ENCODE peak calls at places on chromosomes 6 and 20, in six cellular contexts. M, F, W, T, C and Z are unnamed samples.
A peak's percentile ranks its signal among the peaks of the same experiment; 100 is the strongest.

GRCh38 chr6:119484598-119484997 is 135.0 kb upstream of the MAN1A1 start:
- DNase-seq in M (no peak), F (no peak), W (peak; percentile 94), T (no peak), C (peak; percentile 83), Z (peak; percentile 60)

GRCh38 chr6:155595264-155595663 is 139.6 kb upstream of the NOX3 start:
- DNase-seq in M (no peak), F (no peak), W (no peak), T (no peak), C (no peak), Z (no peak)

GRCh38 chr6:118377711-118378414 is 170.2 kb upstream of the PLN start:
- DNase-seq in M (peak; percentile 45), F (peak; percentile 56), W (no peak), T (peak; percentile 54), C (no peak), Z (no peak)

GRCh38 chr20:2051920-2052319 is 49.7 kb upstream of the STK35 start:
- DNase-seq in M (no peak), F (no peak), W (no peak), T (no peak), C (no peak), Z (no peak)

GRCh38 chr6:42279144-42279781 is 61.6 kb upstream of the MRPS10 start:
- DNase-seq in M (no peak), F (no peak), W (peak; percentile 71), T (no peak), C (no peak), Z (no peak)

GRCh38 chr20:45095753-45096371 is 5.1 kb downstream of the KCNS1 start:
- DNase-seq in M (peak; percentile 43), F (peak; percentile 73), W (peak; percentile 69), T (peak; percentile 76), C (peak; percentile 62), Z (peak; percentile 55)

GRCh38 chr6:133441491-133441890 is 200.3 kb downstream of the EYA4 start:
- DNase-seq in M (no peak), F (no peak), W (no peak), T (no peak), C (peak; percentile 15), Z (no peak)

GRCh38 chr20:2005359-2005758 is 11.5 kb upstream of the PDYN start:
- DNase-seq in M (no peak), F (peak; percentile 13), W (peak; percentile 8), T (no peak), C (no peak), Z (peak; percentile 21)

GRCh38 chr20:56433221-56433879 is 21.3 kb downstream of the CASS4 start:
- DNase-seq in M (no peak), F (no peak), W (no peak), T (no peak), C (no peak), Z (no peak)

DNA sequence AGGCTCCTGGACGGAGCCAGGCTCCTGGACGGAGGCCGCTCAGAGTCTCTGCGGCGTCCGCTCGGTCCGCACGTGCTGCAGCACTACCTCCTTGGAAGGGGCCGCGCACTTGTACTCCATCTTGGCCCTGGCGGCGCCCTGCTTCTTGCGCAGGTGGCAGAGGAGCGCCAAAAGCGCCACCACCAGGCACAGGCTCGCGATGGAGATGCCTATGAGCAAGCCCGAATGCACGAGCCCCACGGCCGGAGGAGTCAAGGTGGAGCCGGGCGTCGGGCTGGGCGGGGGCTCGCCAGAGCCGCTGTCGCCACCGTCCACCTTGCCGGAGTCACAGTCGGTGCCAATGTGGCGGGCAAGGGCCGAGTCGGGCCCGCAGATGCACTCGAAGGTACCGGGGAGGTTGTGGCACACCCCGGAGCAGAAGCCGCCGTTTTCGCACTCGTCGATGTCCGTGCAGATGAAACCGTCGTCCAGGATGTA is 1.7 kb downstream of the THBD start:
- DNase-seq in M (no peak), F (peak; percentile 74), W (no peak), T (no peak), C (no peak), Z (no peak)
- H2AFZ ChIP-seq in M (no peak overlapping the region), F (no peak overlapping the region), W (no peak overlapping the region), T (peak overlapping the region; percentile 54), C (no peak overlapping the region), Z (no peak overlapping the region)

GRCh38 chr6:22362361-22362760 is 65.5 kb upstream of the PRL start:
- DNase-seq in M (no peak), F (no peak), W (no peak), T (no peak), C (no peak), Z (no peak)
- H3K4ac ChIP-seq in M (no peak overlapping the region), F (no peak overlapping the region), W (no peak overlapping the region), T (no peak overlapping the region), C (no peak overlapping the region), Z (no peak overlapping the region)

GRCh38 chr6:26122402-26122792 is 35.2 kb downstream of the HFE start:
- DNase-seq in M (no peak), F (peak; percentile 51), W (no peak), T (peak; percentile 56), C (peak; percentile 42), Z (peak; percentile 85)

GRCh38 chr6:26123675-26124549 is 36.7 kb downstream of the HFE start:
- DNase-seq in M (peak; percentile 92), F (peak; percentile 89), W (peak; percentile 100), T (peak; percentile 81), C (peak; percentile 93), Z (peak; percentile 100)

GRCh38 chr6:26122005-26122388 is 34.8 kb downstream of the HFE start:
- DNase-seq in M (no peak), F (no peak), W (no peak), T (no peak), C (no peak), Z (peak; percentile 15)

GRCh38 chr6:26124550-26125014 is 37.4 kb downstream of the HFE start:
- DNase-seq in M (no peak), F (no peak), W (no peak), T (no peak), C (no peak), Z (no peak)

GRCh38 chr6:26122793-26123674 is 35.8 kb downstream of the HFE start:
- DNase-seq in M (peak; percentile 88), F (peak; percentile 96), W (peak; percentile 99), T (peak; percentile 84), C (peak; percentile 95), Z (peak; percentile 98)
- H3K23ac ChIP-seq in M (peak overlapping the region; percentile 38), F (no peak overlapping the region), W (peak overlapping the region; percentile 90), T (no peak overlapping the region), C (no peak overlapping the region), Z (peak overlapping the region; percentile 96)

DNA sequence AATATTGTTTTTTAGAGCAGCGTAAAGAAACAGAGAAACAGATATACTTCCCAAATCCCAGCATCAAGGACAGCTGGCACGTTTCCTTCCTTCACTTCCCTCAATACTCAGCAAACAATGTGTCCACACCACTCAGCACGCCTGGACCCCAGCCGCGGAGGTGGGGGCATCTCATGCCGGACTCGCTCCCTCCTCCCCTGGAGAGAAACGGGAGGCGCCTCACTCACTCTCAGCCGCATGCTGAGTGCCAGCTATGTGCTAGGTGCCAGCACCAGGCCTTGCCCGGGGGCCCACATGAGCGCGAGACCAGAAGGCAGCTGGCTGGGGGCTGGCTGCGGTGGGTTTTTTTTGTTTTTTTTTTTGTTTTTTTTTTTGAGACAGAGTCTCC is 34.8 kb downstream of the SLC2A4RG start:
- DNase-seq in M (no peak), F (peak; percentile 30), W (no peak), T (no peak), C (no peak), Z (no peak)
- H2AFZ ChIP-seq in M (no peak overlapping the region), F (no peak overlapping the region), W (peak overlapping the region; percentile 65), T (no peak overlapping the region), C (no peak overlapping the region), Z (no peak overlapping the region)

DNA sequence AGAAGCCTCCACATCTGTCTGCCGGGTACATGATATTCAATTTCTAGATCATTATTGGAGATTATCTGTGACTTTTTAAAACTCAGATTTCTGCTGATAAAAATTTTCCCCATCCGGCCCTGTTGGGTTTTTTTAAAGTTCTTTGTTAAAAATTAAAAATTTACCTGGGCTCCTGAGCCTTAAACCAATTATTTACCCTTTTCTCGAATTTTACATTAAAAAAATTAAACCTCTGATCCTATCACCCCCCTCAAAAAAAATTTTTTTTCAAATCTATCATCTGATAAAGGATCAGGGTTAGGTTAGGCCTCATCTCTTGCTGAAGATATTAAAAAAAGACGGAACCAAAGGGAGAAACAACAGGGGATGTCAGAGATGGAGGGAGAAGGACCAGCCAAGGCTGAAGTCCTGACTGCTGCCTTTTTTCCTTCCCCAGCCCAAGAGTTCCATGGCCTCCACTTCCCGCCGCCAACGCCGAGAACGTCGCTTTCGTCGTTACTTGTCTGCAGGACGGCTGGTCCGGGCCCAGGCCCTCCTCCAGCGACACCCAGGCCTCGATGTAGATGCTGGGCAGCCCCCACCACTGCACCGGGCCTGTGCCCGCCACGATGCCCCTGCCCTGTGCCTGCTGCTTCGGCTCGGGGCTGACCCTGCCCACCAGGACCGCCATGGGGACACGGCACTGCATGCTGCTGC is 467 bp downstream of the NFKBIL1 start:
- DNase-seq in M (no peak), F (no peak), W (no peak), T (no peak), C (no peak), Z (no peak)
- H3K4ac ChIP-seq in M (peak overlapping the region; percentile 98), F (peak overlapping the region; percentile 88), W (peak overlapping the region; percentile 87), T (no peak overlapping the region), C (peak overlapping the region; percentile 37), Z (peak overlapping the region; percentile 5)